ENCODE peak calls at places on chromosomes 11 and 22, in five cellular contexts. K, P, X, N and Q are unnamed samples.

GRCh38 chr11:459511-460220 is 9.6 kb downstream of the PTDSS2 start:
- DNase-seq in K (no peak), P (no peak), X (no peak), N (no peak), Q (no peak)

GRCh38 chr11:102733232-102733875 is 8.6 kb upstream of the MMP8 start:
- DNase-seq in K (peak), P (peak), X (peak), N (no peak), Q (peak)

GRCh38 chr22:48899523-48900326 is 927.9 kb downstream of the BRD1 start:
- DNase-seq in K (no peak), P (no peak), X (no peak), N (no peak), Q (no peak)

GRCh38 chr11:27471067-27471587 is 1.5 kb downstream of the LGR4 start:
- DNase-seq in K (peak), P (no peak), X (no peak), N (no peak), Q (no peak)

GRCh38 chr22:28955817-28956216 is 72.4 kb downstream of the ZNRF3 start:
- DNase-seq in K (no peak), P (no peak), X (no peak), N (peak), Q (no peak)

GRCh38 chr11:87325490-87325872 is 287.7 kb downstream of the TMEM135 start:
- DNase-seq in K (no peak), P (no peak), X (no peak), N (no peak), Q (no peak)

GRCh38 chr11:132158091-132158490 is 787.7 kb downstream of the NTM start:
- DNase-seq in K (no peak), P (peak), X (peak), N (no peak), Q (peak)

GRCh38 chr11:2441171-2441570 is 3.1 kb downstream of the TRPM5 start:
- DNase-seq in K (no peak), P (no peak), X (no peak), N (no peak), Q (no peak)

GRCh38 chr11:12377106-12377823 is at the start of gene PARVA:
- DNase-seq in K (peak), P (peak), X (peak), N (no peak), Q (peak)

GRCh38 chr11:109490953-109491733 is 69.2 kb downstream of the C11orf87 start:
- DNase-seq in K (no peak), P (no peak), X (no peak), N (no peak), Q (no peak)

GRCh38 chr11:107496011-107496410 is 38.4 kb upstream of the CWF19L2 start:
- DNase-seq in K (peak), P (no peak), X (no peak), N (no peak), Q (no peak)

GRCh38 chr11:33704240-33705002 is 3.8 kb upstream of the C11orf91 start:
- DNase-seq in K (no peak), P (no peak), X (no peak), N (no peak), Q (no peak)

GRCh38 chr11:101860694-101861371 is 54.0 kb upstream of the CEP126 start:
- DNase-seq in K (peak), P (no peak), X (peak), N (no peak), Q (peak)

GRCh38 chr11:129691154-129691553 is 124.5 kb upstream of the TMEM45B start:
- DNase-seq in K (no peak), P (no peak), X (no peak), N (no peak), Q (no peak)

GRCh38 chr11:12694182-12694531 is 19.9 kb downstream of the TEAD1 start:
- DNase-seq in K (no peak), P (no peak), X (no peak), N (no peak), Q (no peak)

GRCh38 chr22:40204331-40205116 is 26.8 kb downstream of the TNRC6B start:
- DNase-seq in K (peak), P (no peak), X (no peak), N (no peak), Q (no peak)

GRCh38 chr11:69529001-69529400 is 47.5 kb downstream of the LINC01488 start:
- DNase-seq in K (no peak), P (no peak), X (no peak), N (no peak), Q (no peak)

GRCh38 chr11:16404781-16405180 is 48.4 kb upstream of the SOX6 start:
- DNase-seq in K (no peak), P (no peak), X (no peak), N (no peak), Q (no peak)

GRCh38 chr22:17769716-17770082 is 4.6 kb downstream of the BID start:
- DNase-seq in K (no peak), P (no peak), X (no peak), N (no peak), Q (no peak)

GRCh38 chr22:17764036-17764435 is 10.2 kb downstream of the BID start:
- DNase-seq in K (no peak), P (no peak), X (no peak), N (no peak), Q (no peak)

GRCh38 chr22:17770180-17771077 is 3.8 kb downstream of the BID start:
- DNase-seq in K (no peak), P (peak), X (no peak), N (no peak), Q (no peak)

GRCh38 chr22:17769013-17769715 is 5.1 kb downstream of the BID start:
- DNase-seq in K (no peak), P (no peak), X (no peak), N (no peak), Q (no peak)

DNA sequence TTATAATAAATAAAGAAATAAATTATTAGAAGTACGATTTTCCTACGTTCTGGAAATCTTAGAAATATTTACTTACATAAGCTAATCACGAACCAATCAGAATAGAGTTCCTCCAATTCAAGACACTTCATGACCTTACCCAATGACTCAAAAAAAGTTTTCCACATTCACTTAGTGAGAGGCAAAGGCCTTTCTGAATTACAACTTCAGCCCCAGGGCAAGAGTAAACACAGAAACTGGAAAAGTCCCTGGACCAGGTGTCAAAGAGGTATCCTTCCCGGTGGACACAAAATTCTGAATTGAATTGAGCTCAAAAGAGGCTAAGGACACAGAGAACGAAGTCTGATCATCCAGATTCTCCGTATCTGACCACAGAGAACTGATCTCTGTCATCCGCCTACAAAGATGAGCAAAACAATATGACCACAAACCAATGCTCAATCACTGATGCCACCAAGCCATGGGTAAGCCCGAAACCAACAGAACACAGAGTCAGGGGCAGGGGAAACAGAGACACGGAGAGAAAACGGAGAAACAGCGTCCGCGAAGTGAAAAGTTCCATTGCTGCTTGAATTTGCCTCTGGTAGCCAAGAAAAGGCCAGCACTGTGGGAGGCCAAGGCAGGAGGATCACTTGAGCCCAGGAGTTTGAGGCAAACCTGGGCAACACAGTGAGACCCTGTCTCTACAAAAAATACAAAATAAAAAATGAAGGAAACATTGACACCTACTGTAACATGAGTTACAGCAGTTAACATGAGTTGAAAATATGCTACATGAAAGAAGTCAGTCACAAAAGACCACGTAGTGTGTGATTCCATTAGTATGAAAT is 6.8 kb downstream of the BID start:
- DNase-seq in K (no peak), P (no peak), X (no peak), N (peak), Q (no peak)
- TF ChIP-seq SUZ12 in K (no peak), P (no peak), X (no peak), N (no peak), Q (no peak)

GRCh38 chr11:75655619-75656018 is 13.2 kb downstream of the MAP6 start:
- DNase-seq in K (no peak), P (no peak), X (no peak), N (no peak), Q (no peak)
- TF ChIP-seq SUZ12 in K (no peak), P (no peak), X (no peak), N (no peak), Q (no peak)

DNA sequence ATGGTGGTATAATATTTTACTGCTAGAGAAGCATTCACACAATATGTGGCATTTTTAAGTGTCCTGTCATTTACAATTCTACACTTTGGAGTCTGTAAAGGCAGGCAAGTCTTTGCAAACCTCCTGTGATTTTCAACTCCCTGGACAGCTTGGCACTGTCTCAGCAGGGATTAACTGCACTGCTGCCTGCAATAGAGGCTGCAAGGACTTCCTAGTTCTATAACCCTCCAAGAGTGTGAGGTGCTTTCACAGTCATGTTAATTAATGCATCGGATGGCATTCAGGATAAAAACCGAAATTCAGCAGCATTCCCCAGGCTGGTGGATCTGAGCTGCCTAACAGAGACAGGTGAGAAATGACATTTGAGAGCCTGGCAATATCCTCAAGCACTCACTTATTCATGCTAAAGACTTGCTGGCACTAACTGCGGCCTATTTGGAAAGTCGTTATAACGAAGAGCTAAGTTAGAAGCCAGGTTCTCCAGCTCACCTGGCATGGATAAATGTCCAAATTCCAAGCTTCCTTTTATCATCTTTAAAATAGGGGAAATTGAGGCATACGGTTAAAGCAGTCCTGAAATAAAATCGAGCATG is 85.0 kb downstream of the LARGE1 start:
- DNase-seq in K (no peak), P (no peak), X (no peak), N (no peak), Q (no peak)
- TF ChIP-seq SUZ12 in K (no peak), P (no peak), X (no peak), N (no peak), Q (no peak)

GRCh38 chr11:122089111-122089510 is 26.9 kb downstream of the BLID start:
- DNase-seq in K (no peak), P (no peak), X (no peak), N (no peak), Q (no peak)
- TF ChIP-seq SUZ12 in K (no peak), P (no peak), X (no peak), N (no peak), Q (no peak)

DNA sequence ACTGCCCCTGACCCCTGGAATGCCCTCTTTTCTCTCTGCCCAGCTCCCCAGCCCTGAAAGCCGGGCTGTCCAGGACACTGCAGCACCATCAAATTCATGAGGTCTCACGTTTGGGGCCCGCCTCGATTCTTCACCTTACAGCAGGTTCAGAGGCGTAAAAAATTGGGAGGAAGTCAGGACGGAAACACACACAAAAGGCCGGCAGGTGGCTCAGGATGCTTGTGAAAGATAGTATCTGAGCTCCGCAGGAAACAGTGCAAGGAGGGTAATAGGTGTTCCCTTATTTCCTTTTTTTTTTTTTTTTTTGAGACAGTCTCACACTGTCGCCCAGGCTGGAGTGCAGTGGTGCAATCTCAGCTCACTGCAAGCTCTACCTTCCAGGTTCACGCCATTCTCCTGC is 4.1 kb downstream of the RFPL2 start:
- DNase-seq in K (no peak), P (no peak), X (no peak), N (no peak), Q (no peak)
- TF ChIP-seq SUZ12 in K (no peak), P (no peak), X (no peak), N (no peak), Q (no peak)

DNA sequence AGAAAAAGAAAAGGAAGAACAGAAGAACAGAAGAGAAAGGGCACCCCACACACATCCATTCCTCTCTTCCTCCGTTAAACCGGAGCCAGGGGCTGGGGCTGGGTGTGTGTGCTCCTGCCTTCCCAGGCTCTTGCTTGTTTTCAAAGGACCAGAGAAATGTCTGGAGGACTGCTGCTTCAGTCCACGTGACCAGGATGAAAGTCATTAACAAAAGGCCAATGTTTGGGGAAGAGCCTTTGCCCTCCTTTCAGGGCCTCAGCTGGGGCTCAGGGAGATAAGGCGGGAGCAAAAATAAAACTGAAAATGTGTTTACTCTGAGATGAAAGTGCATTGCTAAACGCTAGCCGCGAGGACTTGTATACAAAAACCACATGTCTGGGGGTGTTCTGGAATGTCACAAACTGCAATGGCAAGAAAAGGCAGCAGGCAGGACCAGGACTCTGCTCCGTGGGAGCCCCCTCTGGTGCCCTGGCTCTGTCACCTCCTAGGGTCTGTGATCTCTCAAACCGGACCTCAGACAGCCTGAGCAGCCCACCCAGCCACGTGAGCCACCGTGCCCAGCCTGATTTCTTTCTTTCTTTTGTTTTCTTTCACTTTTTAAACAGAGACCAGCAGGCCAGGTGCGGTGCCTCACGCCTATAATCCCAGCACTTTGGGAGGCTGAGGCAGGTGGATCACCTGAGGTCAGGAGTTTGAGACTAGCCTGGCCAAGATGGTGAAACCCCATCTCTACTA is 31.6 kb upstream of the MYH9 start:
- DNase-seq in K (peak), P (peak), X (no peak), N (no peak), Q (no peak)
- TF ChIP-seq SUZ12 in K (no peak), P (no peak), X (no peak), N (no peak), Q (no peak)